ENCODE peak calls at places on chromosomes 6 and 20, in six cellular contexts. B is NCI-H82, H is SHP77, A is lower lobe of right lung, G is ELF-1, K is germinal center. Z is an unnamed sample.

GRCh38 chr6:30686908-30687658 is 638 bp upstream of the PPP1R18 start:
- DNase-seq in B (peak), A (peak), H (peak), K (peak), G (peak), Z (peak)

GRCh38 chr6:82072113-82072512 is 175.4 kb downstream of the IBTK start:
- DNase-seq in A (no peak), B (peak), H (peak), K (no peak), G (no peak), Z (peak)

GRCh38 chr6:1901556-1901955 is 291.8 kb downstream of the FOXC1 start:
- DNase-seq in B (no peak), G (no peak), H (no peak), A (no peak), K (no peak), Z (no peak)

GRCh38 chr6:107653183-107653580 is 163.3 kb downstream of the SOBP start:
- DNase-seq in H (peak), B (no peak), A (no peak), K (no peak), G (no peak), Z (no peak)

GRCh38 chr6:17493286-17493685 is 99.9 kb downstream of the CAP2 start:
- DNase-seq in H (no peak), B (no peak), K (no peak), A (no peak), G (peak), Z (no peak)

GRCh38 chr6:107396226-107396625 is 63.1 kb downstream of the PDSS2 start:
- DNase-seq in H (no peak), A (no peak), G (peak), B (no peak), K (no peak), Z (no peak)

GRCh38 chr6:137851669-137852068 is 15.4 kb upstream of the TNFAIP3 start:
- DNase-seq in K (no peak), B (no peak), A (no peak), H (no peak), G (no peak), Z (no peak)

GRCh38 chr6:148653138-148653776 is 93.6 kb upstream of the UST start:
- DNase-seq in B (peak), H (no peak), G (no peak), K (no peak), A (no peak), Z (no peak)

GRCh38 chr6:137240168-137240567 is 21.0 kb upstream of the IFNGR1 start:
- DNase-seq in B (no peak), A (peak), G (no peak), K (no peak), H (no peak), Z (no peak)

GRCh38 chr6:137223370-137224131 is 4.4 kb upstream of the IFNGR1 start:
- DNase-seq in K (no peak), A (no peak), G (no peak), H (peak), B (no peak), Z (no peak)

GRCh38 chr6:42369568-42369967 is 82.2 kb downstream of the TRERF1 start:
- DNase-seq in G (no peak), A (no peak), K (peak), H (no peak), B (no peak), Z (no peak)

GRCh38 chr6:10720229-10720959 is 2.5 kb upstream of the TMEM14C start:
- DNase-seq in A (peak), K (peak), G (no peak), B (no peak), H (peak), Z (no peak)

GRCh38 chr20:1341561-1342265 is 12.8 kb upstream of the SDCBP2 start:
- DNase-seq in G (no peak), H (no peak), K (no peak), A (no peak), B (peak), Z (no peak)

GRCh38 chr20:37729909-37730308 is 36.1 kb downstream of the CTNNBL1 start:
- DNase-seq in G (no peak), K (no peak), B (no peak), H (no peak), A (no peak), Z (no peak)

GRCh38 chr20:10556519-10557083 is 117.2 kb downstream of the JAG1 start:
- DNase-seq in B (no peak), H (no peak), G (no peak), A (no peak), K (no peak), Z (no peak)

GRCh38 chr6:84411060-84411629 is 183.7 kb upstream of the CEP162 start:
- DNase-seq in H (no peak), G (no peak), B (no peak), A (no peak), K (no peak), Z (no peak)

GRCh38 chr6:16999486-17000436 is 102.1 kb upstream of the STMND1 start:
- DNase-seq in G (no peak), K (no peak), B (no peak), H (no peak), A (no peak), Z (no peak)

GRCh38 chr20:56400001-56400640 is 7.7 kb downstream of the CSTF1 start:
- DNase-seq in G (peak), A (no peak), B (peak), H (peak), K (peak), Z (no peak)

GRCh38 chr6:31225735-31226134 is 46.2 kb downstream of the HLA-C start:
- DNase-seq in B (no peak), G (no peak), K (no peak), H (no peak), A (no peak), Z (no peak)

GRCh38 chr6:170429457-170429856 is 122.9 kb downstream of the FAM120B start:
- DNase-seq in K (no peak), B (no peak), H (peak), G (peak), A (no peak), Z (no peak)

GRCh38 chr6:42266542-42266941 is 48.9 kb upstream of the MRPS10 start:
- DNase-seq in K (no peak), B (no peak), H (no peak), G (no peak), A (no peak), Z (no peak)

GRCh38 chr6:165191461-165191860 is 117.9 kb downstream of the C6orf118 start:
- DNase-seq in B (no peak), H (no peak), A (no peak), K (no peak), G (no peak), Z (no peak)

GRCh38 chr6:20427856-20428255 is 26.2 kb downstream of the E2F3 start:
- DNase-seq in A (no peak), H (no peak), K (peak), B (no peak), G (no peak), Z (no peak)

GRCh38 chr6:39362487-39362865 is 40.0 kb upstream of the KCNK16 start:
- DNase-seq in H (peak), G (no peak), K (no peak), B (peak), A (no peak), Z (peak)

GRCh38 chr6:71349395-71349794 is 60.8 kb downstream of the OGFRL1 start:
- DNase-seq in B (peak), H (no peak), G (no peak), A (no peak), K (peak), Z (no peak)

GRCh38 chr6:74087898-74088297 is 391.9 kb downstream of the CD109 start:
- DNase-seq in K (no peak), G (no peak), A (no peak), B (no peak), H (no peak), Z (no peak)

GRCh38 chr6:163170294-163170883 is 244.1 kb upstream of the QKI start:
- DNase-seq in B (peak), H (no peak), A (no peak), K (peak), G (peak), Z (no peak)

GRCh38 chr6:128516514-128516898 is 3.9 kb downstream of the PTPRK start:
- DNase-seq in H (no peak), K (no peak), A (no peak), B (peak), G (no peak), Z (no peak)

GRCh38 chr6:139584599-139584998 is 210.2 kb upstream of the CITED2 start:
- DNase-seq in G (no peak), B (no peak), K (no peak), A (no peak), H (no peak), Z (no peak)

GRCh38 chr6:139925894-139926641 is 551.6 kb upstream of the CITED2 start:
- DNase-seq in G (no peak), H (no peak), A (no peak), B (no peak), K (no peak), Z (no peak)

GRCh38 chr20:9021699-9022098 is 47.2 kb upstream of the PLCB4 start:
- DNase-seq in G (peak), H (no peak), A (no peak), K (no peak), B (no peak), Z (no peak)

GRCh38 chr20:11373391-11373790 is 544.3 kb upstream of the BTBD3 start:
- DNase-seq in K (no peak), G (no peak), A (no peak), H (no peak), B (no peak), Z (no peak)

GRCh38 chr6:137297887-137298286 is 78.7 kb upstream of the IFNGR1 start:
- DNase-seq in G (peak), B (no peak), K (no peak), A (no peak), H (no peak), Z (no peak)

GRCh38 chr20:62617711-62618483 is 24.4 kb upstream of the SLCO4A1 start:
- DNase-seq in B (no peak), A (peak), G (peak), H (no peak), K (peak), Z (no peak)

GRCh38 chr20:5933802-5934436 is 16.4 kb downstream of the TRMT6 start:
- DNase-seq in H (peak), A (no peak), B (peak), K (peak), G (peak), Z (no peak)

Z was measured in NCI-H524 treated with DMSO at 0.1 percent for 48 hours.